ENCODE peak calls at places on chromosomes 12 and 14, in five cellular contexts. One of them, this sample, is unnamed.

GRCh38 chr12:66397574-66397973 is 95.3 kb downstream of the HELB start:
- DNase-seq in astrocyte of the spinal cord: no peak
- DNase-seq in T-cell: no peak
- DNase-seq in NCI-H2081: no peak
- DNase-seq in MCF 10A: no peak
- DNase-seq in this sample: no peak

GRCh38 chr12:9372202-9372601 is 164.0 kb upstream of the PZP start:
- DNase-seq in astrocyte of the spinal cord: no peak
- DNase-seq in T-cell: no peak
- DNase-seq in NCI-H2081: no peak
- DNase-seq in MCF 10A: peak; percentile 33
- DNase-seq in this sample: no peak

GRCh38 chr14:63752449-63753169 is 24.7 kb upstream of the SGPP1 start:
- DNase-seq in astrocyte of the spinal cord: peak; percentile 53
- DNase-seq in T-cell: no peak
- DNase-seq in NCI-H2081: no peak
- DNase-seq in MCF 10A: peak; percentile 47
- DNase-seq in this sample: no peak

GRCh38 chr14:73774244-73774575 is 60.0 kb upstream of the PNMA1 start:
- DNase-seq in astrocyte of the spinal cord: no peak
- DNase-seq in T-cell: no peak
- DNase-seq in NCI-H2081: no peak
- DNase-seq in MCF 10A: no peak
- DNase-seq in this sample: no peak

GRCh38 chr14:69711471-69712216 is 55.3 kb upstream of the SRSF5 start:
- DNase-seq in astrocyte of the spinal cord: no peak
- DNase-seq in T-cell: no peak
- DNase-seq in NCI-H2081: peak; percentile 69
- DNase-seq in MCF 10A: no peak
- DNase-seq in this sample: no peak

GRCh38 chr12:108881953-108882352 is 2.1 kb downstream of the DAO start:
- DNase-seq in astrocyte of the spinal cord: no peak
- DNase-seq in T-cell: no peak
- DNase-seq in NCI-H2081: no peak
- DNase-seq in MCF 10A: peak; percentile 67
- DNase-seq in this sample: no peak

GRCh38 chr14:74412753-74413152 is 13.3 kb downstream of the SYNDIG1L start:
- DNase-seq in astrocyte of the spinal cord: no peak
- DNase-seq in T-cell: no peak
- DNase-seq in NCI-H2081: no peak
- DNase-seq in MCF 10A: no peak
- DNase-seq in this sample: no peak

GRCh38 chr14:35088514-35088913 is 33.3 kb downstream of the PPP2R3C start:
- DNase-seq in astrocyte of the spinal cord: no peak
- DNase-seq in T-cell: no peak
- DNase-seq in NCI-H2081: no peak
- DNase-seq in MCF 10A: no peak
- DNase-seq in this sample: no peak

GRCh38 chr12:106136263-106136662 is 2.5 kb downstream of the NUAK1 start:
- DNase-seq in astrocyte of the spinal cord: peak; percentile 91
- DNase-seq in T-cell: peak; percentile 49
- DNase-seq in NCI-H2081: peak; percentile 84
- DNase-seq in MCF 10A: peak; percentile 86
- DNase-seq in this sample: peak; percentile 38

This sample was measured in brain pericyte.